ENCODE peak calls at places on chromosomes 4 and X, in nine cellular contexts. One of them, this sample, is unnamed.

GRCh38 chr4:80058740-80059139 is 14.3 kb downstream of the ANTXR2 start:
- DNase-seq in lung: no peak
- DNase-seq in transverse colon: no peak
- DNase-seq in LNCaP clone FGC: no peak
- DNase-seq in Karpas-422: peak
- DNase-seq in CD8-positive, alpha-beta memory T cell: peak
- DNase-seq in tibial nerve: no peak
- DNase-seq in OCI-LY7: peak
- DNase-seq in suprapubic skin: no peak
- DNase-seq in this sample: no peak

GRCh38 chrX:113935516-113935915 is 648.4 kb upstream of the HTR2C start:
- DNase-seq in lung: no peak
- DNase-seq in transverse colon: no peak
- DNase-seq in LNCaP clone FGC: peak
- DNase-seq in Karpas-422: no peak
- DNase-seq in CD8-positive, alpha-beta memory T cell: no peak
- DNase-seq in tibial nerve: no peak
- DNase-seq in OCI-LY7: no peak
- DNase-seq in suprapubic skin: no peak
- DNase-seq in this sample: no peak

GRCh38 chrX:153763989-153764755 is at the start of gene PLXNB3:
- DNase-seq in lung: peak
- DNase-seq in transverse colon: peak
- DNase-seq in LNCaP clone FGC: peak
- DNase-seq in Karpas-422: peak
- DNase-seq in CD8-positive, alpha-beta memory T cell: peak
- DNase-seq in tibial nerve: peak
- DNase-seq in OCI-LY7: peak
- DNase-seq in suprapubic skin: peak
- DNase-seq in this sample: peak

GRCh38 chrX:149512225-149512885 is 7.2 kb upstream of the IDS start:
- DNase-seq in lung: no peak
- DNase-seq in transverse colon: peak
- DNase-seq in LNCaP clone FGC: peak
- DNase-seq in Karpas-422: peak
- DNase-seq in CD8-positive, alpha-beta memory T cell: peak
- DNase-seq in tibial nerve: no peak
- DNase-seq in OCI-LY7: peak
- DNase-seq in suprapubic skin: no peak
- DNase-seq in this sample: no peak

GRCh38 chr4:26238426-26238781 is 82.4 kb upstream of the RBPJ start:
- DNase-seq in lung: no peak
- DNase-seq in transverse colon: peak
- DNase-seq in LNCaP clone FGC: no peak
- DNase-seq in Karpas-422: no peak
- DNase-seq in CD8-positive, alpha-beta memory T cell: no peak
- DNase-seq in tibial nerve: no peak
- DNase-seq in OCI-LY7: no peak
- DNase-seq in suprapubic skin: no peak
- DNase-seq in this sample: no peak

GRCh38 chrX:11591712-11592351 is 73.9 kb downstream of the ARHGAP6 start:
- DNase-seq in lung: no peak
- DNase-seq in transverse colon: no peak
- DNase-seq in LNCaP clone FGC: no peak
- DNase-seq in Karpas-422: no peak
- DNase-seq in CD8-positive, alpha-beta memory T cell: no peak
- DNase-seq in tibial nerve: no peak
- DNase-seq in OCI-LY7: peak
- DNase-seq in suprapubic skin: no peak
- DNase-seq in this sample: no peak

GRCh38 chr4:78938474-78938867 is 767 bp downstream of the PAQR3 start:
- DNase-seq in lung: no peak
- DNase-seq in transverse colon: no peak
- DNase-seq in LNCaP clone FGC: no peak
- DNase-seq in Karpas-422: peak
- DNase-seq in CD8-positive, alpha-beta memory T cell: no peak
- DNase-seq in tibial nerve: no peak
- DNase-seq in OCI-LY7: no peak
- DNase-seq in suprapubic skin: no peak
- DNase-seq in this sample: no peak

GRCh38 chrX:97846228-97846627 is 962.5 kb downstream of the RPA4 start:
- DNase-seq in lung: no peak
- DNase-seq in transverse colon: no peak
- DNase-seq in LNCaP clone FGC: no peak
- DNase-seq in Karpas-422: no peak
- DNase-seq in CD8-positive, alpha-beta memory T cell: no peak
- DNase-seq in tibial nerve: no peak
- DNase-seq in OCI-LY7: no peak
- DNase-seq in suprapubic skin: no peak
- DNase-seq in this sample: no peak

GRCh38 chrX:70826715-70827114 is 81.8 kb downstream of the TEX11 start:
- DNase-seq in lung: no peak
- DNase-seq in transverse colon: no peak
- DNase-seq in LNCaP clone FGC: no peak
- DNase-seq in Karpas-422: no peak
- DNase-seq in CD8-positive, alpha-beta memory T cell: no peak
- DNase-seq in tibial nerve: no peak
- DNase-seq in OCI-LY7: no peak
- DNase-seq in suprapubic skin: no peak
- DNase-seq in this sample: no peak

GRCh38 chr4:182978152-182978827 is 61.1 kb upstream of the DCTD start:
- DNase-seq in lung: no peak
- DNase-seq in transverse colon: no peak
- DNase-seq in LNCaP clone FGC: no peak
- DNase-seq in Karpas-422: no peak
- DNase-seq in CD8-positive, alpha-beta memory T cell: no peak
- DNase-seq in tibial nerve: no peak
- DNase-seq in OCI-LY7: peak
- DNase-seq in suprapubic skin: no peak
- DNase-seq in this sample: no peak

GRCh38 chrX:107288676-107289075 is 82.3 kb downstream of the DNAAF6 start:
- DNase-seq in lung: no peak
- DNase-seq in transverse colon: no peak
- DNase-seq in LNCaP clone FGC: no peak
- DNase-seq in Karpas-422: no peak
- DNase-seq in CD8-positive, alpha-beta memory T cell: no peak
- DNase-seq in tibial nerve: no peak
- DNase-seq in OCI-LY7: no peak
- DNase-seq in suprapubic skin: no peak
- DNase-seq in this sample: no peak

DNA sequence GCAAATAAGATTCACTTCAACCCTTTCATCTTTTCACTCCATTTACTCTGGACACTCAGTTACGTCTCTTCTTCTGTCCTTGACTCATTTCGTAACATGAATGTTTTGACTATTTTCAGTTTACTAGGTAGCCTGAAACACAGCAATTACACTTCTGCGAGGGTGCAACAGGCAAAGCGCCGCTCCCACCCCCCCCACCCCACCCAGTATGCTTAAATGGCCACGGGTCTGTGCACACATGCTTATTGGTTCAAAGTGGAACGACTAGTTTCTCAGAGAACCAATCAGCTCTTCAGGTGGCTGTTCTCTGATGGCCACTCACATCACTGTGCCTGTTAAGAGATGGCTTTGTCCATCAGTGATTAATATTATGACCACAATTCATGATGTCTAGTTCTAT is 3.5 kb downstream of the BEND4 start:
- DNase-seq in lung: no peak
- DNase-seq in transverse colon: no peak
- DNase-seq in LNCaP clone FGC: no peak
- DNase-seq in Karpas-422: no peak
- DNase-seq in CD8-positive, alpha-beta memory T cell: no peak
- DNase-seq in tibial nerve: no peak
- DNase-seq in OCI-LY7: peak
- DNase-seq in suprapubic skin: no peak
- DNase-seq in this sample: no peak
- H3K4me3 ChIP-seq in lung: no peak
- H3K4me3 ChIP-seq in transverse colon: no peak
- H3K4me3 ChIP-seq in LNCaP clone FGC: no peak
- H3K4me3 ChIP-seq in Karpas-422: no peak
- H3K4me3 ChIP-seq in CD8-positive, alpha-beta memory T cell: no peak
- H3K4me3 ChIP-seq in tibial nerve: no peak
- H3K4me3 ChIP-seq in OCI-LY7: peak
- H3K4me3 ChIP-seq in suprapubic skin: no peak
- H3K4me3 ChIP-seq in this sample: no peak

GRCh38 chr4:63632858-63633257 is 776.4 kb downstream of the TECRL start:
- DNase-seq in lung: no peak
- DNase-seq in transverse colon: no peak
- DNase-seq in LNCaP clone FGC: no peak
- DNase-seq in Karpas-422: no peak
- DNase-seq in CD8-positive, alpha-beta memory T cell: no peak
- DNase-seq in tibial nerve: no peak
- DNase-seq in OCI-LY7: no peak
- DNase-seq in suprapubic skin: no peak
- DNase-seq in this sample: no peak
- H3K4me3 ChIP-seq in lung: no peak
- H3K4me3 ChIP-seq in transverse colon: no peak
- H3K4me3 ChIP-seq in LNCaP clone FGC: no peak
- H3K4me3 ChIP-seq in Karpas-422: no peak
- H3K4me3 ChIP-seq in CD8-positive, alpha-beta memory T cell: no peak
- H3K4me3 ChIP-seq in tibial nerve: no peak
- H3K4me3 ChIP-seq in OCI-LY7: no peak
- H3K4me3 ChIP-seq in suprapubic skin: no peak
- H3K4me3 ChIP-seq in this sample: no peak

DNA sequence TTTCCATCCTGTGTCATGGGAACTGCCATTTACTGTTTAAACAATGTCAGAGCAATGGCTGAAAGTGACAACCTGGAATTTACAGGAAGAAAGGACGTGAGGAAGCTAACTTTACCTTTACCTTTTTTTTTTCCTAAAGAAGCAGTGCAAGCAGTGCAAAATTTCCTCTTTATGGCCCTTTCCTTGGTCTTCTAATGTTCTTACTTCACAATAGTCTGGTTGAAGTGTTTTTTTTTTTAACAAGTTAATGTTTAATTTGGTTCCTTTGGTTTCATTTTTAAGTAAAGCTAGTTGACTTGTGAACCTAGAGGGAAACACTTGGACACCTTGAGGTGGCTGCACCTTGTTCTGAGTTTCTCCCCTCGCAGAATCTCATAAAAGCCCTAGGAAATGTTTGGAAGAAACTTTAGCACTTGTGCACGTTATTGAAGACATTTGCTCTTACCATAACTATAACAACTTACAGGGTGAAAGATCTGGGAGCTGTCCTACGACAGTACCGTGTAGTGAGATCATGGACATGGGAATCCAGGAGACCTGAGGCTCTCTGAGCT is 1.8 kb downstream of the SGMS2 start:
- DNase-seq in lung: no peak
- DNase-seq in transverse colon: peak
- DNase-seq in LNCaP clone FGC: no peak
- DNase-seq in Karpas-422: no peak
- DNase-seq in CD8-positive, alpha-beta memory T cell: no peak
- DNase-seq in tibial nerve: no peak
- DNase-seq in OCI-LY7: no peak
- DNase-seq in suprapubic skin: no peak
- DNase-seq in this sample: no peak
- H3K4me3 ChIP-seq in lung: no peak
- H3K4me3 ChIP-seq in transverse colon: no peak
- H3K4me3 ChIP-seq in LNCaP clone FGC: no peak
- H3K4me3 ChIP-seq in Karpas-422: no peak
- H3K4me3 ChIP-seq in CD8-positive, alpha-beta memory T cell: no peak
- H3K4me3 ChIP-seq in tibial nerve: no peak
- H3K4me3 ChIP-seq in OCI-LY7: no peak
- H3K4me3 ChIP-seq in suprapubic skin: peak
- H3K4me3 ChIP-seq in this sample: peak

GRCh38 chr4:153523171-153523757 is 57.1 kb downstream of the TMEM131L start:
- DNase-seq in lung: no peak
- DNase-seq in transverse colon: no peak
- DNase-seq in LNCaP clone FGC: no peak
- DNase-seq in Karpas-422: peak
- DNase-seq in CD8-positive, alpha-beta memory T cell: no peak
- DNase-seq in tibial nerve: no peak
- DNase-seq in OCI-LY7: peak
- DNase-seq in suprapubic skin: no peak
- DNase-seq in this sample: no peak

GRCh38 chr4:153521467-153521866 is 55.3 kb downstream of the TMEM131L start:
- DNase-seq in lung: no peak
- DNase-seq in transverse colon: no peak
- DNase-seq in LNCaP clone FGC: no peak
- DNase-seq in Karpas-422: peak
- DNase-seq in CD8-positive, alpha-beta memory T cell: no peak
- DNase-seq in tibial nerve: no peak
- DNase-seq in OCI-LY7: peak
- DNase-seq in suprapubic skin: no peak
- DNase-seq in this sample: no peak

GRCh38 chr4:153522800-153523089 is 56.6 kb downstream of the TMEM131L start:
- DNase-seq in lung: no peak
- DNase-seq in transverse colon: no peak
- DNase-seq in LNCaP clone FGC: no peak
- DNase-seq in Karpas-422: no peak
- DNase-seq in CD8-positive, alpha-beta memory T cell: no peak
- DNase-seq in tibial nerve: no peak
- DNase-seq in OCI-LY7: peak
- DNase-seq in suprapubic skin: no peak
- DNase-seq in this sample: no peak

GRCh38 chr4:153520871-153521329 is 54.7 kb downstream of the TMEM131L start:
- DNase-seq in lung: no peak
- DNase-seq in transverse colon: no peak
- DNase-seq in LNCaP clone FGC: no peak
- DNase-seq in Karpas-422: no peak
- DNase-seq in CD8-positive, alpha-beta memory T cell: no peak
- DNase-seq in tibial nerve: no peak
- DNase-seq in OCI-LY7: no peak
- DNase-seq in suprapubic skin: no peak
- DNase-seq in this sample: no peak

DNA sequence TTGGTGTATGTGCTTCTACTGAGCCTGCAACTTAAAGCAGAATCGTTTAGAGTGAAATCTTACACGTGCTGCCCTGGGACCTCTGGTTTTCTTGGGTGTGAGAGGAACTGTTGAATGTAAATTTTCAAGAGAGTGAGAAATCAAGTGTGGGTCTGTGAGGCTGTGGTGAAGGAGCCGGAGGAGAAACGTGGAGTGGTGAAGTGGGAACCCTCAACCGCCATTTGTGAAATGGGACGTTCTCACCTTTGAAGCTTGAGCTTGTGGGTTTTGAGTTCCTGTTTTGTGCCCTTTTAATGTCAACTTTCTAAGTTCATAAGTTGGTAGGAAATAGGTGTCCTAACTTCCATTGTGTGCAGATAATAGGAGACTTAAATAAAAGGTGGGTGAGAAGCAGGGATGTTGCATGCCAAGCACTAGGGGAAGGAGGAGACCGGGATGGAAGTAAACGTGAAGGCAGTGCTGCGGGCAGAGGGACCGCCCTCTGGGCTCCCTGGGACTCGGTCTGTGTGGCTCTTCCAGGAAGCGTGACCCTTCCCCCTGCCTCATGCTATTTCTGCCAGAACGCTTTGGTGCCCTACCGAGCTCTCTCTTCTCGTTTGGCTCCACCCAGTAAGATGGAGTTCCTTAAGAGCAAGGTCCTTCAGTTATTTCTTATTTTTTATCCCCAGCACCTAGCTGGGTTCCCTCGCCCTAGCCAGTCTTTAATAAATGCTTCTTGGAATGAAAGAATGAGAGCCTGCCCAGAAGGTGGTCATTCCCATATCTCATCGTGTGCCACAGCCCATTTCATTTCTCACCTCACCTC is 56.0 kb downstream of the TMEM131L start:
- DNase-seq in lung: no peak
- DNase-seq in transverse colon: no peak
- DNase-seq in LNCaP clone FGC: no peak
- DNase-seq in Karpas-422: no peak
- DNase-seq in CD8-positive, alpha-beta memory T cell: peak
- DNase-seq in tibial nerve: no peak
- DNase-seq in OCI-LY7: peak
- DNase-seq in suprapubic skin: no peak
- DNase-seq in this sample: no peak
- H3K4me3 ChIP-seq in lung: no peak
- H3K4me3 ChIP-seq in transverse colon: no peak
- H3K4me3 ChIP-seq in LNCaP clone FGC: no peak
- H3K4me3 ChIP-seq in Karpas-422: no peak
- H3K4me3 ChIP-seq in CD8-positive, alpha-beta memory T cell: peak
- H3K4me3 ChIP-seq in tibial nerve: no peak
- H3K4me3 ChIP-seq in OCI-LY7: peak
- H3K4me3 ChIP-seq in suprapubic skin: no peak
- H3K4me3 ChIP-seq in this sample: no peak

GRCh38 chrX:28609003-28609402 is 21.8 kb downstream of the IL1RAPL1 start:
- DNase-seq in lung: no peak
- DNase-seq in transverse colon: no peak
- DNase-seq in LNCaP clone FGC: no peak
- DNase-seq in Karpas-422: no peak
- DNase-seq in CD8-positive, alpha-beta memory T cell: no peak
- DNase-seq in tibial nerve: no peak
- DNase-seq in OCI-LY7: no peak
- DNase-seq in suprapubic skin: no peak
- DNase-seq in this sample: no peak
- H3K4me3 ChIP-seq in lung: no peak
- H3K4me3 ChIP-seq in transverse colon: no peak
- H3K4me3 ChIP-seq in LNCaP clone FGC: no peak
- H3K4me3 ChIP-seq in Karpas-422: no peak
- H3K4me3 ChIP-seq in CD8-positive, alpha-beta memory T cell: no peak
- H3K4me3 ChIP-seq in tibial nerve: no peak
- H3K4me3 ChIP-seq in OCI-LY7: no peak
- H3K4me3 ChIP-seq in suprapubic skin: no peak
- H3K4me3 ChIP-seq in this sample: no peak